ENCODE peak calls at places on chromosomes 11 and 22, in seven cellular contexts. M is vagina, U is OCI-LY7, S is uterus, P is tibial nerve, T is GM23248, G is SK-N-SH. Y is an unnamed sample. For H3K36me3, the result is how much of the 10 kb centered on the place peaks cover.

GRCh38 chr22:26481112-26481693 is 2.4 kb downstream of the HPS4 start:
- DNase-seq in M (no peak), U (no peak), S (no peak), P (no peak), T (no peak), G (no peak), Y (no peak)

GRCh38 chr22:23401910-23402274 is 178.2 kb downstream of the IGLL1 start:
- DNase-seq in M (no peak), U (no peak), S (no peak), P (no peak), T (no peak), G (peak), Y (no peak)

GRCh38 chr22:45804319-45804985 is 132.8 kb downstream of the ATXN10 start:
- DNase-seq in M (no peak), U (no peak), S (no peak), P (no peak), T (peak), G (no peak), Y (no peak)

GRCh38 chr22:29307658-29308147 is 1.3 kb downstream of the GAS2L1 start:
- DNase-seq in M (no peak), U (no peak), S (no peak), P (no peak), T (no peak), G (peak), Y (no peak)

GRCh38 chr11:90204832-90205646 is 17.8 kb downstream of the CHORDC1 start:
- DNase-seq in M (no peak), U (peak), S (no peak), P (no peak), T (peak), G (peak), Y (no peak)

GRCh38 chr22:40703174-40703573 is 23.9 kb downstream of the MCHR1 start:
- DNase-seq in M (no peak), U (no peak), S (no peak), P (no peak), T (no peak), G (no peak), Y (no peak)

GRCh38 chr22:42937164-42937854 is 77.6 kb downstream of the PACSIN2 start:
- DNase-seq in M (no peak), U (peak), S (peak), P (no peak), T (peak), G (no peak), Y (no peak)

GRCh38 chr11:62846177-62846576 is 6.8 kb upstream of the WDR74 start:
- DNase-seq in M (no peak), U (no peak), S (no peak), P (no peak), T (no peak), G (no peak), Y (no peak)

GRCh38 chr11:111944139-111944538 is 7.0 kb downstream of the DIXDC1 start:
- DNase-seq in M (no peak), U (no peak), S (no peak), P (no peak), T (peak), G (no peak), Y (no peak)

GRCh38 chr11:2791521-2792375 is 92.0 kb upstream of the KCNQ1OT1 start:
- DNase-seq in M (no peak), U (no peak), S (peak), P (peak), T (no peak), G (no peak), Y (no peak)

GRCh38 chr22:28750471-28750881 is 8.6 kb downstream of the HSCB start:
- DNase-seq in M (no peak), U (no peak), S (no peak), P (no peak), T (peak), G (no peak), Y (no peak)

GRCh38 chr11:86476109-86476861 is 101.6 kb downstream of the CCDC81 start:
- DNase-seq in M (no peak), U (no peak), S (peak), P (no peak), T (no peak), G (no peak), Y (no peak)

GRCh38 chr22:28855355-28856094 is 27.8 kb upstream of the ZNRF3 start:
- DNase-seq in M (no peak), U (peak), S (peak), P (no peak), T (peak), G (peak), Y (no peak)

GRCh38 chr11:105046898-105047579 is 1.9 kb upstream of the CARD16 start:
- DNase-seq in M (no peak), U (no peak), S (no peak), P (no peak), T (peak), G (no peak), Y (no peak)

GRCh38 chr22:43828711-43829447 is 16.8 kb upstream of the EFCAB6 start:
- DNase-seq in M (no peak), U (no peak), S (peak), P (peak), T (peak), G (peak), Y (no peak)

GRCh38 chr11:128492461-128492860 is 94.9 kb downstream of the ETS1 start:
- DNase-seq in M (no peak), U (no peak), S (no peak), P (no peak), T (peak), G (no peak), Y (no peak)

GRCh38 chr11:132114185-132114584 is 743.8 kb downstream of the NTM start:
- DNase-seq in M (no peak), U (no peak), S (no peak), P (no peak), T (peak), G (peak), Y (no peak)

GRCh38 chr11:118126082-118126838 is 26.4 kb downstream of the SCN4B start:
- DNase-seq in M (no peak), U (no peak), S (no peak), P (no peak), T (no peak), G (no peak), Y (no peak)

GRCh38 chr22:33332538-33332937 is 274.4 kb upstream of the SYN3 start:
- DNase-seq in M (no peak), U (no peak), S (no peak), P (no peak), T (no peak), G (no peak), Y (no peak)

GRCh38 chr22:35899736-35900135 is 128.9 kb downstream of the RBFOX2 start:
- DNase-seq in M (no peak), U (no peak), S (no peak), P (no peak), T (no peak), G (no peak), Y (no peak)

GRCh38 chr22:39432361-39432811 is 24.4 kb upstream of the MGAT3 start:
- DNase-seq in M (no peak), U (no peak), S (no peak), P (no peak), T (no peak), G (no peak), Y (no peak)

GRCh38 chr22:23533328-23533762 is 46.7 kb downstream of the IGLL1 start:
- DNase-seq in M (no peak), U (peak), S (no peak), P (no peak), T (peak), G (peak), Y (no peak)

DNA sequence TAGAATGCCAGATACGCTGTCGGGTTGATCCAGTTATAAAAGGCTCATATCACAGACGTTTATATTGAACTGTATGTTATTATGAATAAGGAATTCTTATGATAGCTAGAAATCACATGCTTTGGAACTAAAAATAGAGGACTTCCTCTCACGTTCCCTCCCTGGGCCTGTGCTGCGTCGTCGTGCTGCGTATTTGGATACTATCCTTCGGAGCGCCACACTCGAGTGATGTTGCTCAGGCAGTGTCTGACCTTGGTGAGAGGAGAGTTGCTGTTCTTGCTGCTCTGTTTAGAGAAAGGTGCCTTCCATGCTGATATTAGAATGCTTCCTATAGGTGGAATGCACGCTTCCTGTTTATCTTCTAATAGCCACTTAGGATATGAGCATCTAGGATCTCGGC is 20.2 kb upstream of the ST14 start:
- DNase-seq in M (no peak), U (no peak), S (no peak), P (no peak), T (no peak), G (no peak), Y (no peak)
- H3K36me3 ChIP-seq in M (under half), U (half or more), S (under half), P (half or more), T (under half), G (half or more), Y (under half)

GRCh38 chr11:19713221-19714092 is 820 bp downstream of the NAV2 start:
- DNase-seq in M (no peak), U (no peak), S (no peak), P (no peak), T (peak), G (peak), Y (no peak)

GRCh38 chr11:19714387-19715363 is 2.0 kb downstream of the NAV2 start:
- DNase-seq in M (no peak), U (no peak), S (peak), P (no peak), T (peak), G (peak), Y (no peak)

GRCh38 chr11:19714093-19714386 is 1.4 kb downstream of the NAV2 start:
- DNase-seq in M (no peak), U (no peak), S (no peak), P (no peak), T (peak), G (peak), Y (no peak)

GRCh38 chr11:19712281-19713220 is at the start of gene NAV2:
- DNase-seq in M (peak), U (peak), S (peak), P (peak), T (peak), G (peak), Y (peak)

DNA sequence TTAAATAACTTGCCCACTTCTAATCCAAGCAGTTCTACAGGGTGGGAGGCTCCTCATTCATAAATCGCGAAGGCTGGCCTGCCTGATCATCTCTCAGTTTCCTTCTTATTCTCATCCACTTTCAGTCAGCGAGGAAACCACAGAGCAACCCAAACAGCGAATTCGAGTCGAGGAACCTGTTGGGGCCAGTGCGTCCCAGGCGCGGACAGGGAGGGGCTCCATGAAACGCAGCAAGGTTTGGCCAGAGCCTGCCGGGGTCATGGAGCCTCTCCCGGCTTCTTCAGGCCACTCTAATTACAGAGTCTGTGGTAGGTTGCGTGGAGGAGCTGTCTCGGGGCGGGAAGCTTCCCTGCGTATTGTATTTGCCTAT is 741 bp upstream of the NAV2 start:
- DNase-seq in M (no peak), U (no peak), S (peak), P (no peak), T (peak), G (no peak), Y (no peak)
- H3K27ac ChIP-seq in M (peak), U (no peak), S (peak), P (peak), T (peak), G (peak), Y (no peak)

GRCh38 chr22:19062139-19062789 is 59.9 kb downstream of the DGCR2 start:
- DNase-seq in M (no peak), U (no peak), S (no peak), P (no peak), T (no peak), G (no peak), Y (no peak)
- H3K36me3 ChIP-seq in M (under half), U (half or more), S (under half), P (half or more), T (under half), G (under half), Y (half or more)

GRCh38 chr22:30931541-30932300 is 36.9 kb downstream of the MORC2 start:
- DNase-seq in M (no peak), U (no peak), S (no peak), P (no peak), T (no peak), G (no peak), Y (no peak)
- H3K27ac ChIP-seq in M (no peak), U (no peak), S (no peak), P (no peak), T (no peak), G (no peak), Y (no peak)

DNA sequence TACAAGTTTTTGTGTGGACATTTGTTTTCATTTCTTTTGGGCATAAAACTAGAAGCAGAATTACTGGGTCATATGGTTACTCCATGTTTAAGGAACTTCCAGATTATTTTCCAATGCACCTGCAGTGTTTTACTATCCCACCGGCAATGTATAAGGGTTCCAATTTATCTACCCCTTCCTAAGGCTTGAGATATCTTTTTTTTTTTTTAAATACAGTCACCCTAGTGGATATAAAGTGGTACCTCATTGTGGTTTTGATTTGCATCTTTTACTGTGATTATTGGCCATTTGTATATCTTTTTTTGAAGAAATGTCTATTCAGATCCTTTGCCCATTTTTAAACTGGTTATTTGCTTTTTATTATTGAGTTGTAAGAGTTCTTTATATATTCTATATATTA is 34.6 kb upstream of the UCP3 start:
- DNase-seq in M (no peak), U (no peak), S (no peak), P (no peak), T (no peak), G (no peak), Y (no peak)
- H3K36me3 ChIP-seq in M (under half), U (half or more), S (under half), P (half or more), T (under half), G (half or more), Y (under half)

DNA sequence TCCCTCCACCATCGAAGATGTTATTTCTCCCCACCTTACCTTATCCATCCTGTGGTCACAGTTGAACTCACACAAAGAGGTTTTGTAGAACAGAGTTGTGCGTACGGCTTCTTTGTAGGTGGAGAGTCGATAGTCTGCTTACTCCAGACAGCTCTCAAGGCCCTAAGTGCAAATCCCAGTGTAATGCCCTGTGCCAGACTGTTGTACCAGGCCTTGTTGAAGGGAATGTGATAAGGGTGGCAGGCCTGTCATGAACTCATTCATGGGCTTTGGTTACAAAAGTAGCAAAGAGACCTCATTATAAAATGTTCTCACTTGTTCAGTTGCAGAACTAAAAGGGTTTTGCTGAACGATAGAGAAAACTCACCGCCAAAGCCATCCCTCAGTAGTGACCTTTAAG is 288.7 kb upstream of the CADM1 start:
- DNase-seq in M (no peak), U (no peak), S (no peak), P (no peak), T (no peak), G (no peak), Y (no peak)
- H3K27ac ChIP-seq in M (no peak), U (no peak), S (no peak), P (no peak), T (no peak), G (no peak), Y (no peak)

DNA sequence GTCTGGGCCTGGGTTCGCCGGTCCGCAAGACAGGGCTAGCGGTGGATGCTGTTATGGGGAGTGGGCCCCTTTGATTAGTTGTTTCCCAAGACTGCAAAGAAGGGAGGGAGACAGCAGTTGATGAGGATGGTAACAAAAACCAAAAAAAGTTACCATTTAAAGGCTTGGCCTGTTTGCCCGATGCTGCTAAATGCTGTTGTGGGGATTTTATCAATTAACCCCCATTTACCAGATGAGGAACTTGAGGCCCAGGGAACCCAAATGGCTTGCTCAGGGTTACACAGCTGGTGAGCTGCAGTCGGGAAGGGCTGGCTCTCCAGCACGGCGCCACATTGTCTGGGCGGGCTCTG is 3.4 kb downstream of the TRPT1 start:
- DNase-seq in M (no peak), U (no peak), S (no peak), P (no peak), T (peak), G (no peak), Y (no peak)
- H3K36me3 ChIP-seq in M (under half), U (half or more), S (under half), P (under half), T (under half), G (under half), Y (under half)

DNA sequence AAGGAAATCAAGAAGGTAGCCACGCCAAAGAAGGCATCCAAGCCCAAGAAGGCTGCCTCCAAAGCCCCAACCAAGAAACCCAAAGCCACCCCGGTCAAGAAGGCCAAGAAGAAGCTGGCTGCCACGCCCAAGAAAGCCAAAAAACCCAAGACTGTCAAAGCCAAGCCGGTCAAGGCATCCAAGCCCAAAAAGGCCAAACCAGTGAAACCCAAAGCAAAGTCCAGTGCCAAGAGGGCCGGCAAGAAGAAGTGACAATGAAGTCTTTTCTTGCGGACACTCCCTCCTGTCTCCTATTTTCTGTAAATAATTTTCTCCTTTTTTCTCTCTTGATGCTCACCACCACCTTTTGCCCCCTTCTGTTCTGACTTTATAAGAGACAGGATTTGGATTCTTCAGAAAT is 1.9 kb upstream of the GCAT start:
- DNase-seq in M (no peak), U (no peak), S (no peak), P (no peak), T (peak), G (no peak), Y (no peak)
- H3K27ac ChIP-seq in M (peak), U (no peak), S (peak), P (no peak), T (peak), G (peak), Y (no peak)

GRCh38 chr11:65865550-65866172 is 5.4 kb downstream of the MUS81 start:
- DNase-seq in M (no peak), U (no peak), S (peak), P (no peak), T (no peak), G (no peak), Y (no peak)
- H3K36me3 ChIP-seq in M (under half), U (half or more), S (under half), P (half or more), T (under half), G (half or more), Y (half or more)